ENCODE peak calls at places on chromosomes 5 and 9, in four cellular contexts. One of them, this sample, is unnamed. For H3K4me1, the result is how much of the 10 kb centered on the place peaks cover.

GRCh38 chr5:77629553-77630245 is 8.8 kb downstream of the OTP start:
- ATAC-seq in GM23338: peak
- ATAC-seq in upper lobe of left lung: no peak
- ATAC-seq in Panc1: peak
- ATAC-seq in this sample: no peak

GRCh38 chr9:136219276-136219675 is 14.3 kb upstream of the LHX3 start:
- ATAC-seq in GM23338: no peak
- ATAC-seq in upper lobe of left lung: no peak
- ATAC-seq in Panc1: no peak
- ATAC-seq in this sample: no peak

GRCh38 chr5:90166816-90167215 is 242.7 kb downstream of the CETN3 start:
- ATAC-seq in GM23338: no peak
- ATAC-seq in upper lobe of left lung: no peak
- ATAC-seq in Panc1: no peak
- ATAC-seq in this sample: no peak

GRCh38 chr5:25707093-25707492 is 1062.3 kb upstream of the CDH10 start:
- ATAC-seq in GM23338: peak
- ATAC-seq in upper lobe of left lung: no peak
- ATAC-seq in Panc1: no peak
- ATAC-seq in this sample: no peak

GRCh38 chr9:108521063-108521462 is 334.7 kb downstream of the ACTL7B start:
- ATAC-seq in GM23338: no peak
- ATAC-seq in upper lobe of left lung: no peak
- ATAC-seq in Panc1: no peak
- ATAC-seq in this sample: no peak

GRCh38 chr5:16654647-16655334 is 38.0 kb upstream of the RETREG1 start:
- ATAC-seq in GM23338: no peak
- ATAC-seq in upper lobe of left lung: no peak
- ATAC-seq in Panc1: no peak
- ATAC-seq in this sample: no peak

GRCh38 chr9:93130861-93131481 is 3.1 kb downstream of the NINJ1 start:
- ATAC-seq in GM23338: no peak
- ATAC-seq in upper lobe of left lung: no peak
- ATAC-seq in Panc1: no peak
- ATAC-seq in this sample: peak

GRCh38 chr5:134380367-134380766 is 9.0 kb downstream of the UBE2B start:
- ATAC-seq in GM23338: no peak
- ATAC-seq in upper lobe of left lung: no peak
- ATAC-seq in Panc1: no peak
- ATAC-seq in this sample: no peak

GRCh38 chr9:96858018-96858573 is 3.8 kb upstream of the ZNF782 start:
- ATAC-seq in GM23338: no peak
- ATAC-seq in upper lobe of left lung: peak
- ATAC-seq in Panc1: peak
- ATAC-seq in this sample: no peak

DNA sequence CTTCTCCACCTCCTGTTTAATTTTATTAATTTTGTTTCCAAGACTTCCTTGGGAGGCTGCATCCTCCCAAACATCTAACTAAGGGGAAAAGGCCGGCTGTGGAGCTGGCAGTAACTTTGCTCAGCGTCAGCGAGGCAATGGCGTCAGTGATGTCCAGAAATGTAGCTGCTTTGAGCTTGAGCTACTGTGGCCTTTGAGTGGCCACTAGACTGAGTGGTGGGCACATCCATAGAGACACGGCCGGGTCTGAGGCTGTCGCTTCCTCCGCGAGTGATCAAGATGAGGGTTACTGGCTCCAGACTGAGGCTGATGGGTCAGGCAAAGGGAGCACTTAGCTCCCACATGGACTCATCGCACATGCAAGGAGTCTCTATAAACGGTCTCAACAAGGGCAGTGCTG is 277.0 kb downstream of the HSPA4 start:
- ATAC-seq in GM23338: no peak
- ATAC-seq in upper lobe of left lung: no peak
- ATAC-seq in Panc1: no peak
- ATAC-seq in this sample: no peak
- TF ChIP-seq POLR2AphosphoS5 in GM23338: no peak
- TF ChIP-seq POLR2AphosphoS5 in upper lobe of left lung: no peak
- TF ChIP-seq POLR2AphosphoS5 in Panc1: no peak
- TF ChIP-seq POLR2AphosphoS5 in this sample: no peak

DNA sequence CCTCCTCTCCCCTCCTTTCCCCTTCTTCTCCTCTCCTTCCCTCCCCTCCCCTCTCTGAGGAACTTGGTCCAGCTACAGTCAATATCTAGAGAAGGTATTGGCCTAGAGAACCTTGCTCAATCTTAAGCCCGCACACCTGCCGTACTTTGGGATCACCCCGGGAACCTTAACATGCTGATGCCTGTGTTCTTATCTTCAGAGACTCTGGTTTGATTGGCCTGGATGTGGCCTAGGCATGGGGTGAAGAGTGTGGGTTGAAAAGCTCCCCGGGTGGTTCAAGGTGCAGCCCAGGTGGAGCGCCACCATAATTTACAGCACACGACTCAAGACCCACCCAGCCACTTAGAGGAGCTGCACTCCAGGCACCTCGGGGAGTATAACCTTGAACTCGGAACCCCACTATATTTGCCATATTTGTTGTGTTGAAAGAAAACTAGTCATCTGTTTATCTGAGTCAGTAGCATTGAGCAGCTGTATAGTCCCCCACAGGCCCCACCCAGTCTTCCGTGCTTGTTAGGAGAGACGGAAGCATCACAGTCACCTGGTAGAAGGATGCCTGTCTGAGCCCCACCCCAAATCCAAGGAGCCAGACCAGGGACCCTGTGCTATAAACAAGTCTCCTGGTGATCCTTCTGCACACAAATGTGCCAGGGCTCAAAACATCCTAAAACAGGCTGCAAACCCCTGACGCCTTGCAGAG is 14.4 kb upstream of the PHF19 start:
- ATAC-seq in GM23338: no peak
- ATAC-seq in upper lobe of left lung: no peak
- ATAC-seq in Panc1: no peak
- ATAC-seq in this sample: no peak
- H3K4me1 ChIP-seq in GM23338: under half
- H3K4me1 ChIP-seq in upper lobe of left lung: under half
- H3K4me1 ChIP-seq in Panc1: under half
- H3K4me1 ChIP-seq in this sample: half or more

DNA sequence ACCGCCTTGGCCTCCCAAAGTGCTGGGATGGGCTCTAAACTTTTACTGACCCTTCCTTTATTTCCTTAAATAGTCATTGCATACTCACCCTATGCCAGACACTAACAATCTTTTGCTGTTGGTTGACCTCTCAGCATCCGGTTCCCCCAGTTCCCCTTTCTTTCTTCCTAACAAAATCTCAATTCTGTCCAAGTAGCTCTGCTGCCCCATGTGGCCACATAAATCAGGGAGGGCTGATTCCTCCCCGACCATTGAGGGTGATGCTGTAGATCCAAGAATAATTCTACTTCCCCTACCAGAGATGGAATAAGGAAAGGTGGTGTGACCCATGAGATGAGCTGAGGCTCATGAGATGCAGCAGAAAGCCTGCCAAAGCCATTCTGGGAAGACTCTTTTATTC is 315.3 kb upstream of the MSX2 start:
- ATAC-seq in GM23338: peak
- ATAC-seq in upper lobe of left lung: no peak
- ATAC-seq in Panc1: no peak
- ATAC-seq in this sample: no peak
- TF ChIP-seq CTCF in GM23338: peak
- TF ChIP-seq CTCF in upper lobe of left lung: no peak
- TF ChIP-seq CTCF in Panc1: peak
- TF ChIP-seq CTCF in this sample: no peak

GRCh38 chr9:37511006-37511714 is 25.4 kb downstream of the POLR1E start:
- ATAC-seq in GM23338: peak
- ATAC-seq in upper lobe of left lung: no peak
- ATAC-seq in Panc1: peak
- ATAC-seq in this sample: no peak
- TF ChIP-seq POLR2AphosphoS5 in GM23338: peak
- TF ChIP-seq POLR2AphosphoS5 in upper lobe of left lung: no peak
- TF ChIP-seq POLR2AphosphoS5 in Panc1: no peak
- TF ChIP-seq POLR2AphosphoS5 in this sample: no peak

DNA sequence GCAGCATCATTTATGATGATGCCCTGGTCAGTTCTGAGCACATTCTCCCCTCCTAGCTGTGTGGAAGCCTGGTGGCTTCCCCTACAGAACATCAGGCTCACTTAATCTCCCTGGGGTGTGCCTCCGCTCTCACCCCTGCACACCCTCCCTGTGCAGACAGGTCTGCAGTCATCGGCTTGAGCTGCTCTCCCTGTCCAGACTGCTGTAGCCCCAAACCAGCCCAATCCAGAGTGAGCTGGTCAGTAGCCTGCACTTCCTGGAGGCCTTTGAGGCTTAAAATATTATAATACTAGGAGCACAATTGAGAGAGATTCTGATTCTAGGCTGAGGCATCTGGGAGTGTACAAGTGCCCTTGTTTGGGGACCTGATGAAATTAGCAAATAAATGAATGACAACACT is 60.2 kb downstream of the PPARGC1B start:
- ATAC-seq in GM23338: no peak
- ATAC-seq in upper lobe of left lung: no peak
- ATAC-seq in Panc1: peak
- ATAC-seq in this sample: no peak
- H3K4me1 ChIP-seq in GM23338: under half
- H3K4me1 ChIP-seq in upper lobe of left lung: under half
- H3K4me1 ChIP-seq in Panc1: under half
- H3K4me1 ChIP-seq in this sample: half or more

GRCh38 chr5:131533844-131534243 is 101.2 kb downstream of the RAPGEF6 start:
- ATAC-seq in GM23338: peak
- ATAC-seq in upper lobe of left lung: no peak
- ATAC-seq in Panc1: no peak
- ATAC-seq in this sample: no peak
- TF ChIP-seq CTCF in GM23338: no peak
- TF ChIP-seq CTCF in upper lobe of left lung: no peak
- TF ChIP-seq CTCF in Panc1: peak
- TF ChIP-seq CTCF in this sample: no peak

This sample was measured in gastroesophageal sphincter.